ENCODE peak calls at places on chromosomes 1 and 21, in nine cellular contexts. K, H, Y, D, M, T, G, C and X are unnamed samples. For H3K4me1 and H3K27me3, the result is how much of the 10 kb centered on the place peaks cover.

GRCh38 chr1:101112051-101112770 is 86.6 kb upstream of the DPH5 start:
- DNase-seq in K (peak), H (peak), Y (no peak), D (no peak), M (peak), T (peak), G (no peak), C (peak), X (peak)

GRCh38 chr1:234473123-234473522 is 5.9 kb downstream of the TARBP1 start:
- DNase-seq in K (no peak), H (no peak), Y (no peak), D (no peak), M (no peak), T (no peak), G (no peak), C (no peak), X (no peak)

GRCh38 chr1:7912743-7913557 is 27.7 kb downstream of the TNFRSF9 start:
- DNase-seq in K (no peak), H (no peak), Y (no peak), D (peak), M (no peak), T (no peak), G (no peak), C (no peak), X (no peak)

GRCh38 chr1:187046293-187046692 is 217.5 kb downstream of the PLA2G4A start:
- DNase-seq in K (no peak), H (no peak), Y (no peak), D (no peak), M (no peak), T (no peak), G (no peak), C (no peak), X (no peak)

GRCh38 chr1:186487163-186487562 is 26.2 kb upstream of the PDC start:
- DNase-seq in K (no peak), H (no peak), Y (no peak), D (no peak), M (no peak), T (no peak), G (no peak), C (no peak), X (no peak)

GRCh38 chr1:159014851-159015250 is 5.1 kb downstream of the IFI16 start:
- DNase-seq in K (no peak), H (no peak), Y (no peak), D (no peak), M (no peak), T (no peak), G (no peak), C (no peak), X (no peak)

GRCh38 chr1:56133517-56134472 is 445.6 kb downstream of the PLPP3 start:
- DNase-seq in K (no peak), H (no peak), Y (no peak), D (no peak), M (no peak), T (no peak), G (no peak), C (no peak), X (no peak)

GRCh38 chr21:14306143-14306907 is 76.6 kb downstream of the HSPA13 start:
- DNase-seq in K (no peak), H (no peak), Y (no peak), D (no peak), M (no peak), T (no peak), G (no peak), C (no peak), X (no peak)

GRCh38 chr1:178579562-178579961 is 66.7 kb downstream of the TEX35 start:
- DNase-seq in K (no peak), H (no peak), Y (no peak), D (no peak), M (no peak), T (no peak), G (no peak), C (no peak), X (no peak)

GRCh38 chr1:180358649-180359048 is 128.6 kb downstream of the LHX4 start:
- DNase-seq in K (peak), H (peak), Y (peak), D (no peak), M (peak), T (peak), G (no peak), C (no peak), X (no peak)

GRCh38 chr1:23452011-23452411 is 27.5 kb upstream of the TCEA3 start:
- DNase-seq in K (peak), H (peak), Y (no peak), D (peak), M (no peak), T (no peak), G (peak), C (peak), X (no peak)

GRCh38 chr1:155091071-155092051 is 12.7 kb downstream of the EFNA3 start:
- DNase-seq in K (peak), H (peak), Y (peak), D (peak), M (peak), T (peak), G (peak), C (peak), X (peak)

GRCh38 chr1:216722841-216723240 is 388 bp downstream of the ESRRG start:
- DNase-seq in K (no peak), H (no peak), Y (peak), D (no peak), M (no peak), T (peak), G (no peak), C (no peak), X (no peak)

GRCh38 chr1:117579221-117579906 is 26.5 kb upstream of the TENT5C start:
- DNase-seq in K (no peak), H (no peak), Y (no peak), D (no peak), M (no peak), T (no peak), G (peak), C (peak), X (no peak)

GRCh38 chr1:204104331-204105222 is 31.7 kb downstream of the SOX13 start:
- DNase-seq in K (no peak), H (peak), Y (no peak), D (peak), M (no peak), T (no peak), G (no peak), C (no peak), X (no peak)

GRCh38 chr1:108560430-108561144 is 687 bp downstream of the EEIG2 start:
- DNase-seq in K (peak), H (peak), Y (peak), D (peak), M (peak), T (peak), G (peak), C (peak), X (peak)

GRCh38 chr1:21532496-21532895 is 23.3 kb downstream of the ALPL start:
- DNase-seq in K (no peak), H (no peak), Y (no peak), D (no peak), M (no peak), T (no peak), G (no peak), C (no peak), X (no peak)

GRCh38 chr1:25996966-25997758 is 701 bp downstream of the PAFAH2 start:
- DNase-seq in K (no peak), H (peak), Y (no peak), D (no peak), M (no peak), T (no peak), G (no peak), C (no peak), X (peak)

GRCh38 chr1:238960071-238960470 is 426.3 kb upstream of the CHRM3 start:
- DNase-seq in K (no peak), H (no peak), Y (no peak), D (no peak), M (no peak), T (no peak), G (no peak), C (no peak), X (no peak)

GRCh38 chr1:180187626-180188025 is 33.0 kb downstream of the QSOX1 start:
- DNase-seq in K (no peak), H (no peak), Y (no peak), D (no peak), M (no peak), T (no peak), G (no peak), C (no peak), X (no peak)

GRCh38 chr1:152018537-152018936 is 18.3 kb downstream of the S100A11 start:
- DNase-seq in K (no peak), H (no peak), Y (peak), D (no peak), M (no peak), T (peak), G (no peak), C (no peak), X (no peak)

GRCh38 chr21:33362044-33362555 is 37.3 kb downstream of the IFNAR1 start:
- DNase-seq in K (no peak), H (no peak), Y (peak), D (no peak), M (no peak), T (peak), G (no peak), C (no peak), X (no peak)

GRCh38 chr1:89295187-89295586 is 22.5 kb upstream of the GBP5 start:
- DNase-seq in K (no peak), H (no peak), Y (peak), D (no peak), M (no peak), T (no peak), G (no peak), C (no peak), X (no peak)

GRCh38 chr1:183630748-183631147 is 4.8 kb downstream of the ARPC5 start:
- DNase-seq in K (no peak), H (no peak), Y (no peak), D (no peak), M (no peak), T (no peak), G (no peak), C (no peak), X (no peak)

GRCh38 chr1:160284220-160284781 is 632 bp downstream of the PEX19 start:
- DNase-seq in K (no peak), H (peak), Y (peak), D (peak), M (no peak), T (peak), G (no peak), C (no peak), X (peak)

GRCh38 chr21:36282568-36283230 is 37.3 kb upstream of the MORC3 start:
- DNase-seq in K (no peak), H (no peak), Y (no peak), D (no peak), M (no peak), T (no peak), G (no peak), C (no peak), X (no peak)

GRCh38 chr1:26984291-26984690 is 9.2 kb upstream of the TRNP1 start:
- DNase-seq in K (no peak), H (no peak), Y (no peak), D (no peak), M (no peak), T (no peak), G (no peak), C (no peak), X (no peak)

GRCh38 chr1:8017495-8018310 is 8.4 kb downstream of the ERRFI1 start:
- DNase-seq in K (peak), H (no peak), Y (peak), D (peak), M (no peak), T (peak), G (no peak), C (no peak), X (no peak)

GRCh38 chr1:219847215-219847855 is 81.0 kb downstream of the SLC30A10 start:
- DNase-seq in K (no peak), H (no peak), Y (no peak), D (no peak), M (no peak), T (no peak), G (no peak), C (no peak), X (no peak)

GRCh38 chr1:103525607-103526507 is at the start of gene RNPC3:
- DNase-seq in K (peak), H (peak), Y (peak), D (peak), M (peak), T (peak), G (peak), C (peak), X (peak)
- TF ChIP-seq CTCF in K (no peak), H (no peak), Y (no peak), D (peak), M (no peak), T (peak), G (no peak), C (no peak), X (no peak)

GRCh38 chr1:47412437-47412836 is 3.6 kb upstream of the FOXE3 start:
- DNase-seq in K (no peak), H (no peak), Y (no peak), D (no peak), M (no peak), T (peak), G (no peak), C (no peak), X (no peak)
- H3K4me1 ChIP-seq in K (under half), H (under half), Y (under half), D (under half), M (under half), T (under half), G (under half), C (under half), X (under half)

GRCh38 chr1:46477153-46477929 is 12.3 kb upstream of the DMBX1 start:
- DNase-seq in K (peak), H (peak), Y (peak), D (peak), M (peak), T (peak), G (peak), C (peak), X (peak)
- H3K27me3 ChIP-seq in K (under half), H (under half), Y (under half), D (under half), M (half or more), T (half or more), G (under half), C (under half), X (under half)

DNA sequence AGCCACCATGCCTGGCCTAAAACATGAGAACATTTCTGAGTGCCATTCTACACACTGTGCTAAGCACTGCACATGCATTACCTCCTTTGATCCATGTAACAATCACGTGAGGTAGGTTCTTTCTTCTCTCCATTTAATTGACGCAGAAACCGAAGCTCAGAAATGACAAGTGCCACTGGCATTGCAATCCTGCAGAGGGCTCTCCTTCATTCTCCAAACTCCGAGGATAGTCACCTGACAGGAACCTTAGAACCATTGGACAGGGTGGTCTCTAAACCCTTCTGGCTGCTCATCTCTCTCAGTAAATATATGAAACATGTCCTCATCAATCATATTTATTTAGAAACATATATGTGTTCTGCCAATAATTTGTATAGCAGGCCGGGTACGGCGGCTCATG is 167.1 kb upstream of the JUN start:
- DNase-seq in K (no peak), H (no peak), Y (no peak), D (no peak), M (no peak), T (no peak), G (no peak), C (no peak), X (no peak)
- TF ChIP-seq CTCF in K (no peak), H (no peak), Y (no peak), D (no peak), M (no peak), T (peak), G (no peak), C (no peak), X (no peak)

GRCh38 chr1:77476460-77476859 is 194.6 kb downstream of the AK5 start:
- DNase-seq in K (no peak), H (no peak), Y (no peak), D (no peak), M (no peak), T (no peak), G (no peak), C (no peak), X (no peak)
- H3K4me1 ChIP-seq in K (under half), H (under half), Y (under half), D (under half), M (under half), T (under half), G (under half), C (under half), X (under half)

DNA sequence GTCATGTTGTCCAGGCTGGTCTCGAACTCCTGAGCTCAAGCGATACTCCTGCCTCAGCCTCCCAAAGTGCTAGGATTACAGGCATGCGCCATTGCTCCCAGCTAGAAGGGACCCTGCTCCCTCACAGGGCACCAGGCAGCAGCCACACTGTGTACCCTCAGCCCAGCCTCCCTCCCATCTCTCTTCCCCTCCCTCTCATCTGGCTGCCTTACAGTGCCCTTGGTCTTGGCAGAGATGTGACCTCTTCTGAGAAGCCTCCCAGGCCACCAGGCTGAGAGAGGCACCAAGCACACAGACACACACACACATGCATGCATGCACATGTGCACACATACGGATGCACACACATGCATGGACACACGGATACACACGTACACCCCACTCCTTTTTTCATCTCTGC is 25.0 kb downstream of the EPHA2 start:
- DNase-seq in K (no peak), H (no peak), Y (no peak), D (no peak), M (no peak), T (no peak), G (no peak), C (no peak), X (no peak)
- H3K27me3 ChIP-seq in K (under half), H (under half), Y (under half), D (under half), M (under half), T (under half), G (under half), C (under half), X (under half)

GRCh38 chr1:53987880-53988279 is 30.1 kb downstream of the LDLRAD1 start:
- DNase-seq in K (no peak), H (no peak), Y (no peak), D (no peak), M (no peak), T (no peak), G (no peak), C (no peak), X (no peak)

GRCh38 chr1:53998223-53998622 is 19.8 kb downstream of the LDLRAD1 start:
- DNase-seq in K (no peak), H (no peak), Y (no peak), D (no peak), M (no peak), T (no peak), G (no peak), C (no peak), X (no peak)

GRCh38 chr1:53995683-53996082 is 22.3 kb downstream of the LDLRAD1 start:
- DNase-seq in K (no peak), H (no peak), Y (no peak), D (no peak), M (no peak), T (no peak), G (no peak), C (no peak), X (no peak)

GRCh38 chr1:53986458-53986857 is 31.5 kb downstream of the LDLRAD1 start:
- DNase-seq in K (no peak), H (no peak), Y (no peak), D (no peak), M (no peak), T (no peak), G (no peak), C (no peak), X (no peak)

DNA sequence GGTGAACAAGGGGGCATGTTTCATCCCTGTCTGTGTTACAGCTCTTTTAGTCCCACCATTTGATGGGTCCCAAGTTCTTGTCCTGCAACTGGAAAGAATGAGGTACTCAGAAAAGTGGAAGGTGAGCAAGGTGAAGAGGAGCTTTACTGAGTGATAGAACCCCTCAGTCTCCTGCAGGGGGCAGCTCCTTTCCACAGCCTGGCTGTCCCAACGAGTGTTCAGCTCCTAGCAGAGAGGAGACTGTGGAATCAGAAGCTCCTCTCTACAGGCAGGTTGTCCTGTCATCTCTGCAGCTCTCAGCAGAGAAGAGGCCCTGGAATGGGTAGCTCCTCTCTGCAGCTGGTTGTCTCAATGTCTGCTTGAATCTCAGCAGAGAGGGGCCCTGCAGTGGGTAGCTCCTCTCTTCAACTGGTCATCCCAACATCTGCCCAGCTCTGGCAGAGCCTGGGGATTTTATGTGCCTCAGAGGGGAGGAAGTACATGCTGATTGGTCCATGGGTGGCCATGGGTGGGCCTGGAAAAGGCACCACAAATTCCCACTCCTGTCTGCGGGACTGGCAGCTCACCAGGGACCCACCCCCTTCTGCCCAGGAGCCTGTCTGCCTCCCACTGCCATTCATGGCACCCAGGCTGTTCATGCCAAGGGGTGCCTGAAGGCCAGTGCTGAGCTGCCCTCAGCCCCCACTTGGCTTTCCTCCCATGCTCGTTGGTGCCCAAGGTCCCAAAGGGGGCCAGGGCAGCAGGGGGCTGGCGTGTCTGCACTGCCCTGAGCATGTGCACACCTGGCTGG is 25.7 kb downstream of the LDLRAD1 start:
- DNase-seq in K (no peak), H (no peak), Y (peak), D (no peak), M (no peak), T (peak), G (no peak), C (no peak), X (no peak)
- TF ChIP-seq CTCF in K (no peak), H (peak), Y (peak), D (peak), M (peak), T (peak), G (no peak), C (no peak), X (no peak)

DNA sequence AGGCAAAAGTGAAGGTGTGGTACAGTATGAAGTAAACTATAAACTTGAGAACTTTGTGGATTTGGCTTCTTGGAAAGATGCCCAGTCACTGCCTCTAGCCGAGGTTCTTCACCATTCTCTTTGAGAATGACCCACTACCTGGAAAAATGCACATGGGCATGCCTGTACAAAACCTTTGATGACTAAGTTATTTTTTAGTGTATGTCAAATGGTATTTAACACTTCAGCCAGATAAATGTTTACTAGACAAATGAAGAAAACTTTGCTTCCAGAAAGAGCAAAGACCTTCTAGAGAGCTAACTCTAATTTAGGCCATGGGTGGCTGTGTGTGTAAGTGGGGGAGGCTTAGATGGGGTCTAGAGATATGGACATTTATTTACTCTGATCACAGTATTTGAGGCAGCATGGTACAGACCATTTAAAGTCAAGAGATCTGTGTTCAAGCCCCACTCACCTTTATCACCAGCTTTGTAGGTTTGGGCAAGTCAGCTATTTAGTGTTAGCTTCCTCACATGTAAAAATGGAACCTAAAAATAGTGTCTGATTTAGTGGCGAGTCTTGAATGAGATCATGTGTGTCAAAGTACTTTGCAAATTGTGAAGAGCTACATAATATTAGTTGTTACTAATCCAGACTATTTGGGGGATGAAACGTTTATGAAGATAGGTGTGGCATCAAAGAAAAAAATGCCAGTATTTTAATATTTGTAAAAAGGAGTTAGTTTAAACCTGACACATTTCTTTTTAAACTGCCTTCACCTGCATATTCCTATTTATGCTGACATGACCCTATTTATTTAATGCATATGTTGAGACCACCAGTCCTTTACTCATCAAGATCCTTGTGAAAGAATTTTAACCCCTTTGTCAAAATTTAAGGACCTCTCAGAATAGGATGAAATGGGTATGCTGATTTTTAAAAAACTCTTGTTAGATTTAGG is 20.2 kb downstream of the NFYC start:
- DNase-seq in K (no peak), H (no peak), Y (peak), D (peak), M (no peak), T (no peak), G (no peak), C (no peak), X (no peak)
- H3K4me1 ChIP-seq in K (half or more), H (under half), Y (under half), D (under half), M (half or more), T (under half), G (under half), C (half or more), X (under half)